ENCODE peak calls at places on chromosomes 16 and 17, in five cellular contexts. U is HEK293T, K is lower leg skin, L is NCI-H510A, E is mesenchymal stem cell. G is an unnamed sample.
A peak's percentile ranks its signal among the peaks of the same experiment; 100 is the strongest.

GRCh38 chr16:87464691-87465300 is 28.0 kb downstream of the ZCCHC14 start:
- DNase-seq in U (no peak), K (peak; percentile 81), L (no peak), E (peak; percentile 100), G (peak; percentile 94)

GRCh38 chr17:73800893-73801292 is 156.6 kb upstream of the SDK2 start:
- DNase-seq in U (no peak), K (no peak), L (no peak), E (no peak), G (no peak)

GRCh38 chr17:4184811-4185210 is 41.8 kb downstream of the CYB5D2 start:
- DNase-seq in U (no peak), K (no peak), L (no peak), E (no peak), G (no peak)

GRCh38 chr17:33686171-33686570 is 393.1 kb upstream of the ASIC2 start:
- DNase-seq in U (peak; percentile 16), K (no peak), L (no peak), E (no peak), G (no peak)

GRCh38 chr17:75995385-75995925 is 5.2 kb upstream of the CDK3 start:
- DNase-seq in U (no peak), K (no peak), L (no peak), E (no peak), G (no peak)

GRCh38 chr17:60284709-60285108 is 107.2 kb downstream of the USP32 start:
- DNase-seq in U (no peak), K (no peak), L (no peak), E (no peak), G (no peak)

GRCh38 chr16:4733747-4734062 is 366 bp downstream of the ANKS3 start:
- DNase-seq in U (no peak), K (no peak), L (no peak), E (no peak), G (no peak)

GRCh38 chr17:79473111-79473835 is 137.6 kb downstream of the RBFOX3 start:
- DNase-seq in U (no peak), K (no peak), L (no peak), E (no peak), G (no peak)

GRCh38 chr17:39209317-39210092 is 9.4 kb downstream of the RPL19 start:
- DNase-seq in U (no peak), K (peak; percentile 81), L (no peak), E (peak; percentile 78), G (peak; percentile 96)

GRCh38 chr17:68326681-68327080 is 35.4 kb downstream of the ARSG start:
- DNase-seq in U (no peak), K (no peak), L (no peak), E (peak; percentile 44), G (no peak)

GRCh38 chr16:17173134-17173729 is 297.5 kb downstream of the XYLT1 start:
- DNase-seq in U (no peak), K (peak; percentile 58), L (no peak), E (no peak), G (peak; percentile 78)

GRCh38 chr16:11636172-11636721 is 32.0 kb upstream of the SNN start:
- DNase-seq in U (no peak), K (peak; percentile 65), L (peak; percentile 88), E (no peak), G (no peak)

GRCh38 chr17:79913451-79913850 is 74.2 kb upstream of the CBX4 start:
- DNase-seq in U (no peak), K (no peak), L (no peak), E (no peak), G (no peak)

GRCh38 chr16:16006650-16007049 is 57.2 kb downstream of the ABCC1 start:
- DNase-seq in U (no peak), K (no peak), L (no peak), E (no peak), G (no peak)

GRCh38 chr17:66306413-66306812 is 4.0 kb downstream of the PRKCA start:
- DNase-seq in U (no peak), K (no peak), L (no peak), E (peak; percentile 54), G (no peak)

GRCh38 chr16:85479972-85480726 is 133.0 kb upstream of the GSE1 start:
- DNase-seq in U (peak; percentile 87), K (no peak), L (peak; percentile 64), E (no peak), G (no peak)

GRCh38 chr17:81302861-81303326 is 7.8 kb upstream of the SLC38A10 start:
- DNase-seq in U (no peak), K (no peak), L (no peak), E (no peak), G (no peak)

GRCh38 chr17:39663340-39663687 is 1.8 kb upstream of the TCAP start:
- DNase-seq in U (no peak), K (no peak), L (no peak), E (no peak), G (no peak)

GRCh38 chr17:65576939-65577338 is 15.5 kb upstream of the AXIN2 start:
- DNase-seq in U (no peak), K (no peak), L (no peak), E (no peak), G (no peak)

GRCh38 chr16:8944113-8944765 is 19.5 kb downstream of the USP7 start:
- DNase-seq in U (no peak), K (no peak), L (no peak), E (no peak), G (no peak)

GRCh38 chr17:18225562-18226283 is at the start of gene LLGL1:
- DNase-seq in U (peak; percentile 18), K (no peak), L (no peak), E (peak; percentile 35), G (no peak)

GRCh38 chr17:78705071-78705470 is 77.0 kb downstream of the CYTH1 start:
- DNase-seq in U (no peak), K (no peak), L (no peak), E (no peak), G (no peak)

GRCh38 chr17:76718516-76718915 is 7.8 kb upstream of the MXRA7 start:
- DNase-seq in U (no peak), K (no peak), L (no peak), E (no peak), G (no peak)

GRCh38 chr17:45270828-45271418 is 9.0 kb upstream of the SPATA32 start:
- DNase-seq in U (peak; percentile 74), K (no peak), L (no peak), E (no peak), G (no peak)

G was measured in tibial artery.